ENCODE peak calls at places on chromosome 7, in six cellular contexts. D, P, N, M, V and C are unnamed samples. For H3K4me1 and H3K9me3, the result is how much of the 10 kb centered on the place peaks cover.

GRCh38 chr7:17481118-17481517 is 182.7 kb downstream of the AHR start:
- DNase-seq in D (no peak), P (no peak), N (no peak), M (no peak), V (no peak), C (no peak)

GRCh38 chr7:93145324-93145723 is 2.9 kb downstream of the SAMD9L start:
- DNase-seq in D (no peak), P (no peak), N (no peak), M (no peak), V (no peak), C (no peak)

GRCh38 chr7:141421306-141421705 is 129.9 kb upstream of the AGK start:
- DNase-seq in D (no peak), P (no peak), N (no peak), M (no peak), V (no peak), C (no peak)

GRCh38 chr7:157715938-157716280 is 379.1 kb downstream of the DNAJB6 start:
- DNase-seq in D (no peak), P (no peak), N (no peak), M (no peak), V (no peak), C (no peak)

GRCh38 chr7:128022631-128023532 is 8.4 kb downstream of the LRRC4 start:
- DNase-seq in D (peak), P (no peak), N (no peak), M (peak), V (no peak), C (no peak)

GRCh38 chr7:41890631-41891265 is 187.9 kb upstream of the INHBA start:
- DNase-seq in D (no peak), P (no peak), N (no peak), M (no peak), V (no peak), C (no peak)

GRCh38 chr7:122248472-122248871 is 56.1 kb downstream of the FEZF1 start:
- DNase-seq in D (peak), P (no peak), N (no peak), M (no peak), V (no peak), C (no peak)

GRCh38 chr7:87217983-87218653 is 1.4 kb downstream of the TMEM243 start:
- DNase-seq in D (no peak), P (no peak), N (no peak), M (no peak), V (no peak), C (no peak)

GRCh38 chr7:40202851-40203250 is 68.0 kb downstream of the SUGCT start:
- DNase-seq in D (peak), P (no peak), N (no peak), M (no peak), V (no peak), C (no peak)

GRCh38 chr7:133633055-133633454 is 380.2 kb downstream of the EXOC4 start:
- DNase-seq in D (peak), P (no peak), N (no peak), M (peak), V (no peak), C (no peak)

GRCh38 chr7:80257751-80258150 is 123.1 kb downstream of the GNAI1 start:
- DNase-seq in D (no peak), P (no peak), N (no peak), M (no peak), V (no peak), C (no peak)

GRCh38 chr7:42236266-42237161 is 495 bp downstream of the GLI3 start:
- DNase-seq in D (peak), P (peak), N (peak), M (peak), V (no peak), C (peak)

GRCh38 chr7:100674441-100675407 is 1.2 kb downstream of the GNB2 start:
- DNase-seq in D (no peak), P (peak), N (no peak), M (no peak), V (no peak), C (peak)

GRCh38 chr7:156610601-156611000 is 30.0 kb upstream of the RNF32 start:
- DNase-seq in D (no peak), P (no peak), N (no peak), M (no peak), V (no peak), C (no peak)

GRCh38 chr7:36658603-36659516 is 65.4 kb downstream of the AOAH start:
- DNase-seq in D (peak), P (no peak), N (no peak), M (peak), V (no peak), C (peak)

GRCh38 chr7:135771961-135772638 is 23.5 kb upstream of the FAM180A start:
- DNase-seq in D (peak), P (no peak), N (no peak), M (peak), V (no peak), C (no peak)

GRCh38 chr7:43646603-43647313 is 63.9 kb downstream of the STK17A start:
- DNase-seq in D (peak), P (no peak), N (no peak), M (peak), V (no peak), C (no peak)

GRCh38 chr7:16847381-16847860 is 34.4 kb downstream of the AGR3 start:
- DNase-seq in D (peak), P (peak), N (peak), M (peak), V (no peak), C (peak)

GRCh38 chr7:23462846-23463245 is 7.4 kb downstream of the IGF2BP3 start:
- DNase-seq in D (peak), P (no peak), N (no peak), M (peak), V (no peak), C (no peak)

GRCh38 chr7:114930829-114931655 is 9.1 kb downstream of the MDFIC start:
- DNase-seq in D (peak), P (no peak), N (no peak), M (peak), V (no peak), C (no peak)

GRCh38 chr7:6576024-6576866 is 1.0 kb upstream of the ZDHHC4 start:
- DNase-seq in D (no peak), P (no peak), N (no peak), M (no peak), V (no peak), C (no peak)

GRCh38 chr7:49187543-49188268 is 263.4 kb downstream of the CDC14C start:
- DNase-seq in D (no peak), P (no peak), N (no peak), M (no peak), V (no peak), C (no peak)

GRCh38 chr7:2688409-2689342 is 674 bp downstream of the AMZ1 start:
- DNase-seq in D (peak), P (no peak), N (no peak), M (no peak), V (no peak), C (no peak)

GRCh38 chr7:151291206-151291605 is 42.7 kb upstream of the SMARCD3 start:
- DNase-seq in D (no peak), P (no peak), N (no peak), M (no peak), V (no peak), C (no peak)

GRCh38 chr7:1678571-1679325 is 8.7 kb downstream of the ELFN1 start:
- DNase-seq in D (no peak), P (no peak), N (no peak), M (no peak), V (no peak), C (no peak)

GRCh38 chr7:128231021-128231420 is 10.1 kb upstream of the LEP start:
- DNase-seq in D (no peak), P (no peak), N (peak), M (no peak), V (no peak), C (no peak)

GRCh38 chr7:80659120-80660055 is 20.9 kb downstream of the CD36 start:
- DNase-seq in D (peak), P (no peak), N (no peak), M (peak), V (peak), C (no peak)

GRCh38 chr7:54888067-54888735 is 129.2 kb upstream of the SEC61G start:
- DNase-seq in D (peak), P (no peak), N (no peak), M (no peak), V (no peak), C (no peak)

GRCh38 chr7:51620690-51621089 is 304.1 kb upstream of the COBL start:
- DNase-seq in D (no peak), P (no peak), N (no peak), M (no peak), V (no peak), C (no peak)

GRCh38 chr7:157792241-157792950 is 455.6 kb downstream of the DNAJB6 start:
- DNase-seq in D (no peak), P (no peak), N (no peak), M (no peak), V (no peak), C (peak)

GRCh38 chr7:20554072-20554471 is 61.4 kb upstream of the ABCB5 start:
- DNase-seq in D (no peak), P (no peak), N (no peak), M (no peak), V (no peak), C (no peak)

GRCh38 chr7:142301923-142302550 is 44.2 kb upstream of the PRSS58 start:
- DNase-seq in D (peak), P (no peak), N (no peak), M (no peak), V (peak), C (no peak)

GRCh38 chr7:48173983-48174382 is 2.7 kb downstream of the ABCA13 start:
- DNase-seq in D (peak), P (no peak), N (no peak), M (peak), V (no peak), C (no peak)

GRCh38 chr7:50347693-50348092 is 43.2 kb downstream of the IKZF1 start:
- DNase-seq in D (no peak), P (no peak), N (no peak), M (no peak), V (no peak), C (no peak)
- H3K4me1 ChIP-seq in D (under half), P (under half), N (under half), M (under half), V (under half), C (under half)

DNA sequence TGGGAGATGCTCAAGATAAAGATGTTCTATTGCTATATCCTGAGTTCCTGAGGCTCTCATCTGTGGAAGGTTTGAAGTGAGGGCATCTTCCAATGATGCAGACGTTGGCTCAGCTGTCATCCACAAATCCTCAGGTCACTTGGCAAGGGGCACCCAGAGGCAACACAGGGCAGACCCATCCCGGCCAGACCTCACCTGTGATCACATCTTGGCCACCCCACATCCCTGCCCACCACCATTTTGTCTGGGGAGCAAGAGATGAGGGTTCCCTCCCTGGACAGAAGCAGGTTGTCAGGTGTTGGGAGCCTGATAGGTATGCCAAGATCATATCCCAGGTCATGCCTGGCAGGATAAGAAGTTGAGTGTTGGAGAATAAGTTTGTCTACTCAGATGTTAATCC is 918.2 kb upstream of the ZNF722 start:
- DNase-seq in D (no peak), P (no peak), N (no peak), M (no peak), V (no peak), C (no peak)
- H3K9me3 ChIP-seq in D (under half), P (under half), N (under half), M (under half), V (under half), C (under half)

GRCh38 chr7:116570306-116570705 is 45.5 kb downstream of the CAV1 start:
- DNase-seq in D (peak), P (no peak), N (no peak), M (no peak), V (no peak), C (no peak)

GRCh38 chr7:116573541-116573940 is 48.7 kb downstream of the CAV1 start:
- DNase-seq in D (no peak), P (no peak), N (no peak), M (no peak), V (no peak), C (no peak)

GRCh38 chr7:116571037-116571436 is 46.2 kb downstream of the CAV1 start:
- DNase-seq in D (peak), P (no peak), N (no peak), M (peak), V (no peak), C (no peak)

GRCh38 chr7:116571552-116571951 is 46.7 kb downstream of the CAV1 start:
- DNase-seq in D (no peak), P (no peak), N (no peak), M (no peak), V (no peak), C (no peak)

DNA sequence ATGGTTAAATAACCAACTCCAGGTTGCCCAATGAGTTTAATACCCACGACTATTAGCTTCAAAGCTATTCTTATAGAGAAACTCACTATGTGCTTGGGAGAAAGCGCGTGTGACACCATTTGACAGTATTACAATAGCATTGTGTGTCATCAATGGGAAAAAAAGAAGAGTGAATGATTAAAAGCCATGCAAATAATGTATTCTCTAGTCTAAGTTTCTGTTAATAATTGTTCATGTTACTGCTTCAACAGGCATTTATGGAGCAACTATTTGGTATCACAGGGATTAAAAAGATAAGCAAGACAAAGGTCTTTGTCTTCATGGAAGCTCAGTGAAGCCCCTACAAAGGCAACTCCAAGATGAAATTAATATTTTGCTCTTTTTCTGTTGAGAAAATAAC is 47.2 kb downstream of the CAV1 start:
- DNase-seq in D (no peak), P (no peak), N (no peak), M (no peak), V (no peak), C (no peak)
- H3K4me1 ChIP-seq in D (under half), P (under half), N (under half), M (under half), V (under half), C (under half)

GRCh38 chr7:71787513-71787912 is 624.6 kb downstream of the CALN1 start:
- DNase-seq in D (peak), P (no peak), N (no peak), M (no peak), V (no peak), C (no peak)

GRCh38 chr7:71795373-71795772 is 616.8 kb downstream of the CALN1 start:
- DNase-seq in D (no peak), P (no peak), N (no peak), M (no peak), V (no peak), C (no peak)

DNA sequence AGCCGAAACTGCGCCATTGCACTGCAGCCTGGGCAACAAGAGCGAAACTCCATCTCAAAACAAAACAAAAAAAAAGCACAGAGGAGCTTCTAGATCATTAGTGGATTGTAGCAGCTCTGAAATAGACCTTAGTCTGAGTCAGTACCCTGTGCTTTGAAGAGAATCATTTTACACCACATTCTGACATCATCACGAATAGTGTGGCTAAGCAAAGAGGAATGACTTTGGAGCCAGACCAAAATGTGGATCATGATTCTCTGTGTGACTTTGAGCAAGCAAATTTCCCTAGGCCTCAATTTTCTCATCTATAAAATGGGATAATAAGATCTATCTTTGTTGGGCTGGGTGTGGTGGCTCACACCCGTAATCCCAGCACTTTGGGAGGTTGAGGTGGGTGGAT is 618.9 kb downstream of the CALN1 start:
- DNase-seq in D (peak), P (no peak), N (no peak), M (no peak), V (no peak), C (no peak)
- H3K9me3 ChIP-seq in D (under half), P (under half), N (under half), M (under half), V (under half), C (under half)

DNA sequence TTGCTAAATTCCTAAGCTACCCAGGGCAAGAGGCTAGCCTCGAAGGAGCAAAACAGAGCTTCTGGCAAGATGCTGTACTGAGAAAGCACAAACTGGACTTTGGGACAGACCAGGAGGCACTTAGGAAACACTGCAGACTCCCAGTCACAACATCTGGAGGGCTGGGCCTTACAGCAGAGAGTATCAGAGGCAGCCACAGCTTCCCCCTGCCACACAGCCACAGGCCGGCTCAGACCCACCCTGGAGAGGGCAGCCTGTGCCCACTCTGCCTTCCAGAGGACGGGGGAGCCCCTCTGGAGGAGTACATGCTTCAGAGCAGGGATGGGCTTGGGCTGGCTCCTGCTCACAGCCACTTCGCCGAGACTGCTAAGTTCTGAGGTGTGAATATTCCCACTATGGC is 17.4 kb downstream of the ESYT2 start:
- DNase-seq in D (no peak), P (no peak), N (no peak), M (no peak), V (no peak), C (no peak)
- H3K4me1 ChIP-seq in D (under half), P (half or more), N (under half), M (under half), V (under half), C (under half)

DNA sequence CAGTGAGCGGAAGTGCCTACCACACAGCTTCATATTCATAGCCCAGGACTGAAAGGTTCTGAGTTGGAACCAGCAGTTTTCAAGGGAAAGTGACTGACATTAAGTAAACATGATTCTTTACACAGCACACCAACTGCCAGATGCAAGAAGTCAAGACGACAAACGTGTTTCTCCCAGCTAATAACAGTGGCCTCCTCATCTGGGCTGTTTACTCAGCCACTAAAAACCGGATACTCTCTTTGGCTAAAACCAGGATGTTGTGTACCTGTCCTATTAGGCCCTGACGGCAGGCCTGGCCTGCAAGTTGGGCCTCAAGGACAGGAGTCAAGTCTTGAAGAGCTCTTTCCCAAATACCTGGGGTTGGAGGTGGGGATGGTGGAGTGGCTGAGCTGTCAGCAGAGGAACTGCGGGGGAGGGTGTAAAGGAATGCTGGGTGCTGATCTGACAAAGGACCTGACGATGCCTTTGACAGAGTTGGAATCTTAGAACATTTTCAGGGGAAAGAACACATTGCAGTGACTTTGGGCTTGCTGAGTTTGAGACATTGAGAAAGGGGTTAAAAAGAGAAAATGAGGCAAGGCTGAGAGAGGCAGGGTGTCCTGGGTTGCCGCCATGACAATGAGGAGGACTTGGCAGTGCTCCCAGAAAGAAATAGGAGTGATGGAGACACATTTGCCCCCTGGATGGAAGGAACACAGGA is 57.7 kb downstream of the STEAP1B start:
- DNase-seq in D (no peak), P (peak), N (no peak), M (no peak), V (no peak), C (peak)
- H3K9me3 ChIP-seq in D (under half), P (under half), N (under half), M (under half), V (under half), C (under half)

DNA sequence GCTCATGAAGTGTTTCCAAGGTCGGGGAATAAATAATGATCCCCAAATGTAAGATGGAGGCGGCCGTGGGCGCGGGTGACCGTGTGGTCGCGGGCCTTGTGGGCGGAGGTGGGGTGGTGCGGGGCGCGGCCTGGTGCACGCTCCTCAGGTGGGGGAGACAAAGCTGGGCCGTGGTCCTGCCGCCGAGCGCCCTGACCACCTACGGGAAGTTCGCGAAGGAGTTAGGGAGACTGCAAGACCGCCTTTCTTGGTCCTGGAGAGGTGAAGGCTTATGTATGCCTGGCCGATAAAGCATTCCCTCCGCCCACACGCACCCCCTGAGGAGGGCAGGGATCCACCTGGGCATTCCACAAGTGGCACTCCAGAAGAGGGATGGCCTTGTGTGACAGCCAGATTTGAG is 1.6 kb downstream of the MTURN start:
- DNase-seq in D (no peak), P (no peak), N (no peak), M (no peak), V (no peak), C (peak)
- H3K4me1 ChIP-seq in D (under half), P (under half), N (under half), M (under half), V (under half), C (under half)

DNA sequence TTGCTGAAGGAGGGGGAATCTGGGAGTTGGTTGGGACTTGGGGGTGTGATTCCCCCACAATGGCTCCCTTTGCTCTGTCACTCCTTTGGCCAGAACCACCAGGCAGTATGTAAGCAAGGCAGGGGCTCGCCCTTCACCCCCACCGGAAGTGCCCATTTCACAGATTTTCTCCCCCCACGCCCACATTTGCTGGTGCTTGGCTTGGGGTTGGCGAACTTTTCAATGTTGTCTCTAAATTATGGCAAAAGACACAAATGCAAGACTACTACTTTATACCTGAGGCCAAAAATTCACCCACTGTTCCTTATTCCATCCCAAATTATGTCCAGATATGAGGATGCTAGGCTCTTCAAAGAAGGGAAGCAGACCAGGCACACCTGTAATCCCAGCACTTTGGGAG is 24.5 kb downstream of the RBAK start:
- DNase-seq in D (no peak), P (no peak), N (no peak), M (no peak), V (no peak), C (no peak)
- H3K9me3 ChIP-seq in D (under half), P (half or more), N (under half), M (under half), V (under half), C (under half)